ENCODE peak calls at places on chromosome 5, in seven cellular contexts. G, N, W, Y, C, Q and L are unnamed samples.
A peak's percentile ranks its signal among the peaks of the same experiment; 100 is the strongest.

GRCh38 chr5:126917918-126918623 is 112.3 kb downstream of the MARCHF3 start:
- DNase-seq in G (no peak), N (no peak), W (no peak), Y (no peak), C (no peak), Q (no peak), L (peak; percentile 73)

GRCh38 chr5:74975582-74975981 is 76.8 kb downstream of the GCNT4 start:
- DNase-seq in G (no peak), N (no peak), W (no peak), Y (no peak), C (no peak), Q (no peak), L (no peak)

GRCh38 chr5:130687085-130687733 is 477.8 kb downstream of the HINT1 start:
- DNase-seq in G (no peak), N (no peak), W (no peak), Y (no peak), C (no peak), Q (no peak), L (no peak)

GRCh38 chr5:167906209-167906853 is 385.1 kb upstream of the WWC1 start:
- DNase-seq in G (no peak), N (no peak), W (no peak), Y (no peak), C (no peak), Q (no peak), L (peak; percentile 27)

GRCh38 chr5:165779505-165779904 is 2274.1 kb downstream of the MAT2B start:
- DNase-seq in G (no peak), N (no peak), W (no peak), Y (no peak), C (no peak), Q (no peak), L (no peak)

GRCh38 chr5:50440651-50441478 is at the start of gene EMB:
- DNase-seq in G (peak; percentile 78), N (peak; percentile 81), W (peak; percentile 77), Y (peak; percentile 29), C (no peak), Q (peak; percentile 23), L (peak; percentile 30)

GRCh38 chr5:143151056-143151455 is 252.4 kb downstream of the NR3C1 start:
- DNase-seq in G (no peak), N (no peak), W (no peak), Y (no peak), C (no peak), Q (no peak), L (no peak)

GRCh38 chr5:134525687-134526482 is 415 bp downstream of the JADE2 start:
- DNase-seq in G (peak; percentile 82), N (peak; percentile 64), W (peak; percentile 67), Y (peak; percentile 68), C (peak; percentile 74), Q (no peak), L (peak; percentile 27)

GRCh38 chr5:65209341-65209740 is 272.4 kb downstream of the ADAMTS6 start:
- DNase-seq in G (no peak), N (no peak), W (no peak), Y (no peak), C (no peak), Q (no peak), L (no peak)

GRCh38 chr5:146662229-146662628 is 146.2 kb upstream of the GPR151 start:
- DNase-seq in G (no peak), N (no peak), W (no peak), Y (no peak), C (no peak), Q (no peak), L (no peak)

GRCh38 chr5:179820127-179820482 is 600 bp upstream of the SQSTM1 start:
- DNase-seq in G (no peak), N (no peak), W (no peak), Y (no peak), C (no peak), Q (no peak), L (no peak)

GRCh38 chr5:139371482-139372435 is 11.3 kb downstream of the SLC23A1 start:
- DNase-seq in G (no peak), N (no peak), W (no peak), Y (no peak), C (no peak), Q (no peak), L (no peak)

GRCh38 chr5:1153428-1153827 is 41.6 kb upstream of the SLC12A7 start:
- DNase-seq in G (no peak), N (no peak), W (peak; percentile 40), Y (no peak), C (no peak), Q (no peak), L (no peak)

GRCh38 chr5:82560546-82560945 is 282.4 kb upstream of the RPS23 start:
- DNase-seq in G (no peak), N (no peak), W (no peak), Y (no peak), C (no peak), Q (no peak), L (peak; percentile 9)

GRCh38 chr5:175711031-175711430 is 53.2 kb downstream of the HRH2 start:
- DNase-seq in G (no peak), N (no peak), W (no peak), Y (no peak), C (no peak), Q (no peak), L (no peak)

GRCh38 chr5:68533571-68534051 is 318.1 kb downstream of the PIK3R1 start:
- DNase-seq in G (no peak), N (no peak), W (no peak), Y (no peak), C (no peak), Q (no peak), L (peak; percentile 32)

GRCh38 chr5:136811551-136811950 is 446.2 kb upstream of the TRPC7 start:
- DNase-seq in G (no peak), N (no peak), W (no peak), Y (no peak), C (no peak), Q (no peak), L (no peak)

GRCh38 chr5:71492817-71493615 is 37.6 kb downstream of the BDP1 start:
- DNase-seq in G (no peak), N (no peak), W (no peak), Y (no peak), C (no peak), Q (no peak), L (no peak)

GRCh38 chr5:146425023-146425422 is 22.1 kb upstream of the TCERG1 start:
- DNase-seq in G (no peak), N (no peak), W (no peak), Y (no peak), C (no peak), Q (no peak), L (no peak)

GRCh38 chr5:78586251-78586650 is 62.3 kb downstream of the LHFPL2 start:
- DNase-seq in G (no peak), N (peak; percentile 7), W (no peak), Y (peak; percentile 37), C (no peak), Q (no peak), L (no peak)

GRCh38 chr5:59673438-59674058 is 220.0 kb downstream of the PDE4D start:
- DNase-seq in G (no peak), N (no peak), W (no peak), Y (peak; percentile 15), C (peak; percentile 62), Q (no peak), L (peak; percentile 24)

GRCh38 chr5:57221049-57221568 is 47.2 kb downstream of the GPBP1 start:
- DNase-seq in G (no peak), N (no peak), W (no peak), Y (peak; percentile 22), C (peak; percentile 78), Q (no peak), L (peak; percentile 37)

GRCh38 chr5:1639757-1640156 is 116.0 kb upstream of the LPCAT1 start:
- DNase-seq in G (no peak), N (no peak), W (no peak), Y (no peak), C (no peak), Q (no peak), L (no peak)

GRCh38 chr5:79983618-79984017 is 7.4 kb downstream of the MTX3 start:
- DNase-seq in G (no peak), N (no peak), W (no peak), Y (no peak), C (no peak), Q (no peak), L (no peak)

GRCh38 chr5:98772415-98773213 is 849 bp upstream of the RGMB start:
- DNase-seq in G (peak; percentile 83), N (peak; percentile 62), W (peak; percentile 21), Y (peak; percentile 41), C (peak; percentile 38), Q (peak; percentile 24), L (no peak)

GRCh38 chr5:67315082-67315801 is 118.6 kb upstream of the CD180 start:
- DNase-seq in G (peak; percentile 32), N (no peak), W (no peak), Y (peak; percentile 57), C (peak; percentile 100), Q (no peak), L (no peak)

GRCh38 chr5:89315194-89315593 is 432.2 kb upstream of the MEF2C start:
- DNase-seq in G (no peak), N (no peak), W (no peak), Y (no peak), C (no peak), Q (no peak), L (no peak)

GRCh38 chr5:160701403-160701802 is 150.6 kb downstream of the ATP10B start:
- DNase-seq in G (no peak), N (no peak), W (no peak), Y (no peak), C (no peak), Q (no peak), L (no peak)

GRCh38 chr5:42912184-42912766 is 100.6 kb upstream of the SELENOP start:
- DNase-seq in G (no peak), N (peak; percentile 26), W (peak; percentile 61), Y (no peak), C (peak; percentile 37), Q (no peak), L (no peak)

GRCh38 chr5:22649076-22649475 is 204.1 kb downstream of the CDH12 start:
- DNase-seq in G (no peak), N (no peak), W (no peak), Y (no peak), C (no peak), Q (no peak), L (no peak)

GRCh38 chr5:171422902-171423663 is 3.6 kb downstream of the FGF18 start:
- DNase-seq in G (no peak), N (no peak), W (no peak), Y (no peak), C (no peak), Q (no peak), L (no peak)

GRCh38 chr5:9653811-9654210 is 23.7 kb upstream of the TAS2R1 start:
- DNase-seq in G (peak; percentile 84), N (no peak), W (no peak), Y (no peak), C (no peak), Q (no peak), L (no peak)

GRCh38 chr5:57539281-57539701 is 56.7 kb upstream of the ACTBL2 start:
- DNase-seq in G (no peak), N (no peak), W (no peak), Y (no peak), C (no peak), Q (no peak), L (no peak)

GRCh38 chr5:72815580-72816296 is 723 bp upstream of the TNPO1 start:
- DNase-seq in G (no peak), N (no peak), W (no peak), Y (no peak), C (peak; percentile 53), Q (no peak), L (peak; percentile 81)

GRCh38 chr5:119070578-119070827 is 384 bp upstream of the DMXL1 start:
- DNase-seq in G (peak; percentile 90), N (no peak), W (no peak), Y (no peak), C (no peak), Q (peak; percentile 83), L (no peak)

GRCh38 chr5:88398316-88398715 is 129.7 kb upstream of the TMEM161B start:
- DNase-seq in G (no peak), N (no peak), W (no peak), Y (no peak), C (peak; percentile 74), Q (no peak), L (no peak)

GRCh38 chr5:168364738-168365550 is 73.5 kb downstream of the WWC1 start:
- DNase-seq in G (no peak), N (no peak), W (no peak), Y (no peak), C (no peak), Q (no peak), L (no peak)